ENCODE peak calls at places on chromosome 12, in eight cellular contexts. B is WERI-Rb-1, C is aorta, J is heart right ventricle, X is colonic mucosa, G is SJCRH30, R is transverse colon, N is right atrium auricular region. W is an unnamed sample. For H3K9me3, the result is how much of the 10 kb centered on the place peaks cover.

GRCh38 chr12:99619389-99620158 is 28.0 kb upstream of the GARIN6 start:
- DNase-seq in B (peak), C (no peak), J (no peak), X (no peak), G (peak), R (no peak), N (no peak), W (peak)

GRCh38 chr12:53944907-53945847 is 6.5 kb downstream of the HOXC13 start:
- DNase-seq in B (no peak), C (no peak), J (no peak), X (no peak), G (no peak), R (no peak), N (no peak), W (no peak)

GRCh38 chr12:20123465-20123864 is 244.9 kb upstream of the PDE3A start:
- DNase-seq in B (no peak), C (no peak), J (no peak), X (no peak), G (no peak), R (no peak), N (no peak), W (no peak)

GRCh38 chr12:120007272-120007671 is 18.2 kb downstream of the BICDL1 start:
- DNase-seq in B (no peak), C (no peak), J (no peak), X (no peak), G (no peak), R (peak), N (no peak), W (peak)

GRCh38 chr12:24823808-24824515 is 124.9 kb downstream of the BCAT1 start:
- DNase-seq in B (no peak), C (no peak), J (no peak), X (no peak), G (no peak), R (no peak), N (no peak), W (no peak)

GRCh38 chr12:116818341-116818856 is 62.8 kb downstream of the HRK start:
- DNase-seq in B (no peak), C (no peak), J (peak), X (peak), G (peak), R (peak), N (peak), W (peak)

GRCh38 chr12:127393896-127394295 is 873.1 kb upstream of the TMEM132C start:
- DNase-seq in B (no peak), C (no peak), J (no peak), X (no peak), G (no peak), R (no peak), N (no peak), W (no peak)

GRCh38 chr12:121017966-121018491 is 1.7 kb upstream of the C12orf43 start:
- DNase-seq in B (no peak), C (no peak), J (no peak), X (no peak), G (no peak), R (no peak), N (no peak), W (no peak)

GRCh38 chr12:64385468-64385867 is 5.1 kb downstream of the C12orf56 start:
- DNase-seq in B (no peak), C (no peak), J (no peak), X (no peak), G (no peak), R (no peak), N (no peak), W (no peak)

GRCh38 chr12:54984602-54985376 is at the start of gene TESPA1:
- DNase-seq in B (no peak), C (peak), J (peak), X (peak), G (no peak), R (peak), N (peak), W (peak)

GRCh38 chr12:75720807-75721206 is 209.4 kb upstream of the KRR1 start:
- DNase-seq in B (no peak), C (no peak), J (no peak), X (no peak), G (peak), R (no peak), N (no peak), W (no peak)

GRCh38 chr12:22525426-22525825 is 18.9 kb downstream of the C2CD5 start:
- DNase-seq in B (no peak), C (no peak), J (no peak), X (no peak), G (no peak), R (no peak), N (no peak), W (no peak)

GRCh38 chr12:26791328-26791791 is 41.6 kb downstream of the ITPR2 start:
- DNase-seq in B (no peak), C (no peak), J (no peak), X (no peak), G (no peak), R (no peak), N (no peak), W (no peak)

GRCh38 chr12:54016478-54016964 is 7.7 kb downstream of the HOXC8 start:
- DNase-seq in B (no peak), C (peak), J (no peak), X (peak), G (peak), R (no peak), N (no peak), W (peak)

GRCh38 chr12:124774054-124774461 is 89.6 kb downstream of the SCARB1 start:
- DNase-seq in B (no peak), C (no peak), J (no peak), X (no peak), G (no peak), R (no peak), N (no peak), W (no peak)

GRCh38 chr12:44876554-44877275 is 600 bp upstream of the NELL2 start:
- DNase-seq in B (peak), C (peak), J (peak), X (peak), G (no peak), R (no peak), N (no peak), W (peak)

GRCh38 chr12:119804011-119804641 is 73.0 kb downstream of the CIT start:
- DNase-seq in B (peak), C (peak), J (peak), X (no peak), G (peak), R (no peak), N (peak), W (peak)

GRCh38 chr12:112839386-112839972 is 47.9 kb downstream of the RPH3A start:
- DNase-seq in B (no peak), C (no peak), J (no peak), X (no peak), G (no peak), R (no peak), N (no peak), W (no peak)

DNA sequence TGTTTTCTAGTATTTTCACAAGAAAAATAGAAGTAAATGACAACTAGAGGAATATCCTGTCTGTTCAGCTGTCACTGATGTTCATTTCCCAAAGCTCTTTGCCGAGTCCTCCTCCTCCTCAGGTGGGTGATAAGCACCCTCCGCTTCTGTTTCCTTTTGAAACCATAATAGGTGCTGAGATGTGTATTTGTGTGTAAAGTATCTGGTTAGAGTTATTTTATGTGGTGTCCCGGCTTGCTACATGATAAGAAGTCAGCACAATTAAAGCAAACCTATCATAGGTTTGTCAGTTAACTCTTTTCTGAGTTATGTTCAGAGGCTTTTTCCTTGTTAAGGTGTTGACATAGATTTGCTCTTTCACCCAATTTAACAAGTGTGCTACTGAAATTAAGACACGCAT is 82.4 kb downstream of the PIWIL1 start:
- DNase-seq in B (no peak), C (no peak), J (no peak), X (no peak), G (no peak), R (no peak), N (no peak), W (no peak)
- H3K4me3 ChIP-seq in B (no peak), C (no peak), J (no peak), X (no peak), G (no peak), R (no peak), N (no peak), W (no peak)

DNA sequence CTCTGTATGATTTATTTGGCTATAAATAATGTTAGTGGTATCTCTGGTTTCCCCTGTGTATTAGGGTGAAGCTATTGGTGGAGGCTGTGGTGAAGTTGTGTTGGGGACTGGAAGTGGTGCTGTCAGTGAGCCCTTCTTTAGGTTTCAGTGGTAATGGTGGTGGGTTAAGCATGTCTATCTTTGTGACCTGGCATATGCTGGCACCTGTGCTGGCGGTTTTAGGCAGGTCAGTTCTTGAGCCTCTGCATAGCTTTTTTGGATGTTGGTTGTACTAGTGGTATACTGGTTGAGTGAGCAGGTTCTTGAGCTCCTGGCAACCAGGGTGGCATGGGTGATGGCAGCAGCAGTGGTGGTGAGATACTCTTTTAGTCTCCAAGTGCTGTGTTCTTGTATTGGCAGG is 161.9 kb upstream of the CAND1 start:
- DNase-seq in B (no peak), C (no peak), J (no peak), X (no peak), G (no peak), R (no peak), N (no peak), W (no peak)
- H3K9me3 ChIP-seq in B (under half), C (under half), J (under half), X (under half), G (under half), R (under half), N (under half), W (under half)

DNA sequence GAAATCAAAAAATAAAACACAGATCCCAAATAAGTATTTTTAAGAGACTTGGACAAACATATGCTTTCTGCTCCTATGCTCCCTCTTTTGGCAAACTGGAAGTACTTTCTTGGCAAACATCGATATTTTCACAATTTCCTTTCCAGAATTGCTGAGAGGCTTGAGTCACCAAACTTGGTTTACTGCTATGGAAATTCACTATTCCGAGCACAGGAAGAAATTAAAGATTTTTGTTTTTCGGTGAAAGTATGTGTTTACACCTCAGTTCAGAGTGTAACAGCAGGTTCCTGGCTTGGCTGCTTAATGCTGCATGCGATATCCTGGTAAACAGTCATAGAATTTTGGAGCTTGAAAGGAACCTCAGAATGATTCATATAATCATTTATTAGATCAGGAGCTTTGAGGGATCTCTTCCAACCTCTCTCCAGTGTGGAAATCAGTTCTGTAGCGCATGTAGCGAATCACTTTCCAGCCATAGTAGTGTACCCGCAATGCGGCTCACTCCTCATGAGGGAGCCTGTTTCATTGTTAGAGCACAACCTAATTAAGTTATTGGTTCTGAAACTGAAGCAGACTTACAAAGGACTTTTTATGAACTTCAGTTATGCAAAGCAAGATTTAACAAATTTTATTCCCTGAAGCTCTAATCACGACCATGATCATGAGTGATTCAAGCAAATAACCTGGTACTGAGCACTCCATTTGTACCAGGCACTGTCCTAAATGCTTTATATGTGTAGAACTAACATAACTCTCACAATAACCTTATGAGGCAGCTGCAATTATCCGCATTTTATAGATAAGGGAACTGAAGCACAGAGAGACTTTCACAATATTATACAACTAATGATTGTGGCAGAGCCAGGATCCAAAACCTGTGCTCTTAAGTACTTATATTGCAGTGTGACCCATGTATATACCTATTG is 56.4 kb upstream of the ATP2A2 start:
- DNase-seq in B (no peak), C (no peak), J (no peak), X (no peak), G (peak), R (no peak), N (no peak), W (peak)
- H3K4me3 ChIP-seq in B (no peak), C (no peak), J (peak), X (peak), G (no peak), R (peak), N (peak), W (no peak)

GRCh38 chr12:34206061-34206785 is 183.9 kb downstream of the ALG10 start:
- DNase-seq in B (no peak), C (no peak), J (no peak), X (no peak), G (no peak), R (no peak), N (no peak), W (no peak)
- H3K9me3 ChIP-seq in B (under half), C (under half), J (under half), X (under half), G (under half), R (under half), N (under half), W (under half)

DNA sequence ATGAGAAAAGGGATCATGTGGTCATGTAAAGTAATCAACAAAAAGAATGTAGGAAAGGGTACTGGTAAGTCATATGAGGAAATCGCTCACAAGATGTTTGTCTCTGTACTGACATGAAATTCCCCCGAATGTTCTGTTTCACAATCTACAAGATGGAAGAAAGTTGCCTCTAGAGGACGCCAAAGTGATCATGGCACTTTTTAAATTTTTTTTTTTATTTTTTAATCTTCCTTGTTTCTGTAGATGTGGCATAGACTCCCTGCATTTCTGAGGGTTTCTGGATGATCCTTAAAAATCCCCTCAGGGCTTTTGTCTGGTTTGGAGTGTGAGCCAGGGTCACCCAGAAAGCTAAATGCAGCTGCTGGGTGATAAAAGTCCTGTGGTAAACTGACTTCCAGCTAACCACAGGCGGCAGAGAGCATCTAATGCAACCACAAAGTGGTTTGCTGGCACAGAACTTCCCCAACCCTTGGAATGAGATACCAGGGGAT is 393.6 kb downstream of the CCDC91 start:
- DNase-seq in B (no peak), C (no peak), J (no peak), X (no peak), G (peak), R (no peak), N (no peak), W (no peak)
- H3K4me3 ChIP-seq in B (no peak), C (no peak), J (no peak), X (no peak), G (peak), R (no peak), N (no peak), W (no peak)

GRCh38 chr12:129393357-129393937 is 510.4 kb downstream of the TMEM132D start:
- DNase-seq in B (no peak), C (no peak), J (no peak), X (no peak), G (no peak), R (no peak), N (no peak), W (no peak)

GRCh38 chr12:129394416-129394815 is 509.4 kb downstream of the TMEM132D start:
- DNase-seq in B (no peak), C (no peak), J (no peak), X (no peak), G (no peak), R (no peak), N (no peak), W (no peak)
- H3K9me3 ChIP-seq in B (under half), C (under half), J (under half), X (under half), G (under half), R (under half), N (under half), W (under half)

GRCh38 chr12:130101370-130101769 is 60.9 kb upstream of the FZD10 start:
- DNase-seq in B (no peak), C (no peak), J (no peak), X (no peak), G (no peak), R (no peak), N (no peak), W (no peak)
- H3K4me3 ChIP-seq in B (no peak), C (no peak), J (no peak), X (no peak), G (no peak), R (no peak), N (no peak), W (no peak)

GRCh38 chr12:31947971-31948370 is 11.2 kb upstream of the RESF1 start:
- DNase-seq in B (no peak), C (no peak), J (no peak), X (no peak), G (no peak), R (no peak), N (no peak), W (no peak)

GRCh38 chr12:31950088-31950487 is 9.1 kb upstream of the RESF1 start:
- DNase-seq in B (no peak), C (no peak), J (no peak), X (no peak), G (no peak), R (no peak), N (no peak), W (no peak)

DNA sequence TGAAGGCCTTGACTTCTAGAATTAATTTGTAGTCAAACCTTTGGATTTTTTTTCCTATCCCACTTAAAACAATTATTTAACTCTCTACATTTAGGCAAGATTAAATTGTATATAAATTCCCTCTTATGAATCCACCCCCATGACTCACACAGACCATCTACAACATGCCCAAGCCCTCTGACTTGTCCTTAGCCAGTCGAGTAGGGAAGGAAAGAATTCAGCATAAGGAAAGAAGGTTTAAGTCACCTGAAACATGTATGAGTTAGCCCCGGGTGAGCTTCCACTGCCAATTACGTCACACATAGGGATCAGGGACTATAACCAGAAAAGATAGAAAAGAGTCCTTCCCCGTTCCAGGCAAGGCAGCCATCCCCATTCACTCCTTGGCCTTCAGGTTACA is 14.9 kb upstream of the RESF1 start:
- DNase-seq in B (no peak), C (no peak), J (no peak), X (no peak), G (no peak), R (no peak), N (no peak), W (no peak)
- H3K9me3 ChIP-seq in B (under half), C (under half), J (under half), X (under half), G (under half), R (under half), N (under half), W (under half)

GRCh38 chr12:107774349-107775029 is at the start of gene ASCL4:
- DNase-seq in B (no peak), C (no peak), J (no peak), X (no peak), G (no peak), R (no peak), N (no peak), W (no peak)

GRCh38 chr12:107776171-107776570 is 1.7 kb downstream of the ASCL4 start:
- DNase-seq in B (no peak), C (no peak), J (no peak), X (no peak), G (no peak), R (no peak), N (no peak), W (no peak)

GRCh38 chr12:107778383-107779015 is 4.0 kb downstream of the ASCL4 start:
- DNase-seq in B (no peak), C (no peak), J (no peak), X (peak), G (no peak), R (peak), N (no peak), W (peak)

GRCh38 chr12:107779077-107779840 is 4.8 kb downstream of the ASCL4 start:
- DNase-seq in B (no peak), C (no peak), J (no peak), X (no peak), G (no peak), R (no peak), N (no peak), W (no peak)

DNA sequence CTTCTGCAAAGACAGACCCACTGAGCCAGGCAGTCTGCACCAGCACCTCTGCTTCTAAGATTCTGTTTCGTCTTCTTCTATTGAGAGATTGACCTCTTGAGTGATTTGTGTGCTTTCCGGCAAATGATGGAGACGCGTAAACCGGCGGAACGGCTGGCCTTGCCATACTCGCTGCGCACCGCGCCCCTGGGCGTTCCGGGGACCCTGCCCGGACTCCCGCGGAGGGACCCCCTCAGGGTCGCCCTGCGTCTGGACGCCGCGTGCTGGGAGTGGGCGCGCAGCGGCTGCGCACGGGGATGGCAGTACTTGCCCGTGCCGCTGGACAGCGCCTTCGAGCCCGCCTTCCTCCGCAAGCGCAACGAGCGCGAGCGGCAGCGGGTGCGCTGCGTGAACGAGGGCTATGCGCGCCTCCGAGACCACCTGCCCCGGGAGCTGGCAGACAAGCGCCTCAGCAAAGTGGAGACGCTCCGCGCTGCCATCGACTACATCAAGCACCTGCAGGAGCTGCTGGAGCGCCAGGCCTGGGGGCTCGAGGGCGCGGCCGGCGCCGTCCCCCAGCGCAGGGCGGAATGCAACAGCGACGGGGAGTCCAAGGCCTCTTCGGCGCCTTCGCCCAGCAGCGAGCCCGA is 703 bp downstream of the ASCL4 start:
- DNase-seq in B (peak), C (peak), J (peak), X (no peak), G (no peak), R (no peak), N (no peak), W (no peak)
- H3K4me3 ChIP-seq in B (peak), C (no peak), J (peak), X (no peak), G (no peak), R (peak), N (peak), W (no peak)